ENCODE peak calls at places on chromosomes 16 and 17, in eight cellular contexts. P, G, S, I, B, O, V and T are unnamed samples. For H4K20me1, the result is how much of the 10 kb centered on the place peaks cover.

GRCh38 chr17:732788-733720 is 658 bp downstream of the TLCD3A start:
- DNase-seq in B (peak), S (peak), V (peak), G (peak), P (peak), I (peak), O (peak), T (no peak)

GRCh38 chr17:82236142-82236971 is 7.5 kb downstream of the SLC16A3 start:
- DNase-seq in V (peak), I (peak), S (peak), G (peak), B (peak), O (peak), P (peak), T (peak)

GRCh38 chr17:42865638-42866094 is 14.7 kb downstream of the AOC3 start:
- DNase-seq in I (no peak), O (no peak), P (no peak), S (no peak), V (no peak), B (no peak), G (no peak), T (no peak)

GRCh38 chr17:42895185-42895555 is 5.4 kb upstream of the G6PC1 start:
- DNase-seq in O (peak), S (peak), V (peak), I (peak), B (no peak), P (no peak), G (no peak), T (no peak)

GRCh38 chr16:50539822-50540710 is 8.1 kb upstream of the NKD1 start:
- DNase-seq in I (no peak), V (no peak), G (no peak), O (no peak), P (peak), S (no peak), B (no peak), T (no peak)

GRCh38 chr17:34519286-34519685 is 60.1 kb upstream of the TMEM132E start:
- DNase-seq in V (no peak), I (peak), G (peak), S (no peak), B (peak), P (peak), O (no peak), T (peak)

GRCh38 chr16:80852261-80852872 is 48.0 kb upstream of the CDYL2 start:
- DNase-seq in O (peak), V (peak), G (peak), B (peak), I (peak), P (peak), S (peak), T (peak)

GRCh38 chr16:27642753-27643152 is 92.8 kb downstream of the KATNIP start:
- DNase-seq in B (no peak), V (no peak), S (peak), P (peak), I (peak), O (peak), G (no peak), T (peak)

GRCh38 chr16:75306102-75306762 is 54.8 kb upstream of the BCAR1 start:
- DNase-seq in S (peak), G (no peak), P (no peak), O (peak), V (peak), I (no peak), B (no peak), T (no peak)

GRCh38 chr16:29714396-29714795 is 31.4 kb downstream of the C16orf54 start:
- DNase-seq in V (no peak), S (no peak), O (no peak), I (no peak), G (no peak), P (no peak), B (no peak), T (no peak)

GRCh38 chr17:3935825-3936355 is 19.6 kb upstream of the P2RX1 start:
- DNase-seq in V (peak), P (no peak), G (no peak), B (no peak), O (peak), S (peak), I (peak), T (no peak)

GRCh38 chr17:3929181-3929580 is 12.9 kb upstream of the P2RX1 start:
- DNase-seq in P (no peak), G (no peak), I (no peak), B (no peak), V (no peak), S (no peak), O (no peak), T (no peak)

GRCh38 chr17:3929764-3930163 is 13.5 kb upstream of the P2RX1 start:
- DNase-seq in O (no peak), V (no peak), I (no peak), P (no peak), G (no peak), S (no peak), B (no peak), T (no peak)

GRCh38 chr17:3937359-3937758 is 21.1 kb upstream of the P2RX1 start:
- DNase-seq in P (no peak), V (no peak), B (no peak), G (no peak), S (no peak), I (no peak), O (no peak), T (no peak)

DNA sequence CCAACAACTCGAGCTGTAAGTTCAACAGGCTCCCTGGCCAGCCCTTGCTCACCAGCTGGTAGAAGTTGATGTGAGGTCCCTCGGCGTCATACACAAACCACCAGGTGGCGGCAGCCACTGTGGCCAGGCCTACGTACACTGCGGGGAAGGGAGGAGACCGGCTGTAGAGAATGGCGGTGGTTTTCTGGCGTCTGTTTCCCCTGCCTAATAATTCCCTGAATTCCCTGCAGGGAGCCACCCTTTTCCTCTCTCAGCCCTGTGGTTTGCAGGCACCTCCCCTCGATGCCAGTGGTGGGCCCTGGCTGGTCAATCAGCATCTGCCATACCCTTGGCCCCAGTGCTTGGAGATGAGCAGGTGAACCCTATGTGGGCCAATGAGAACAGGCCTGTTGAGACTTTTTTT is 18.9 kb upstream of the P2RX1 start:
- DNase-seq in O (peak), G (no peak), B (peak), P (peak), I (peak), S (peak), V (peak), T (peak)
- H4K20me1 ChIP-seq in O (under half), G (under half), B (under half), P (under half), I (under half), S (under half), V (under half), T (under half)

GRCh38 chr17:57067162-57067561 is 17.9 kb upstream of the AKAP1 start:
- DNase-seq in O (no peak), V (no peak), P (no peak), G (no peak), I (no peak), B (no peak), S (no peak), T (no peak)

GRCh38 chr17:57071991-57072944 is 12.8 kb upstream of the AKAP1 start:
- DNase-seq in V (no peak), G (no peak), O (no peak), P (no peak), B (peak), S (no peak), I (no peak), T (no peak)

GRCh38 chr17:57067781-57068180 is 17.3 kb upstream of the AKAP1 start:
- DNase-seq in G (no peak), B (no peak), O (no peak), V (no peak), S (no peak), I (no peak), P (no peak), T (no peak)

GRCh38 chr17:57068707-57069106 is 16.3 kb upstream of the AKAP1 start:
- DNase-seq in B (no peak), P (no peak), V (no peak), G (no peak), O (no peak), S (no peak), I (no peak), T (no peak)

GRCh38 chr17:57068222-57068658 is 16.8 kb upstream of the AKAP1 start:
- DNase-seq in S (no peak), O (no peak), G (no peak), P (no peak), V (peak), I (no peak), B (no peak), T (no peak)
- H2AFZ ChIP-seq in S (no peak), O (no peak), G (no peak), P (peak), V (no peak), I (no peak), B (no peak), T (peak)

GRCh38 chr16:13018026-13018425 is 116.6 kb downstream of the SHISA9 start:
- DNase-seq in I (no peak), V (no peak), G (no peak), P (no peak), S (no peak), O (no peak), B (no peak), T (no peak)

GRCh38 chr16:13021996-13022395 is 120.6 kb downstream of the SHISA9 start:
- DNase-seq in O (peak), V (no peak), G (no peak), B (no peak), S (no peak), P (no peak), I (no peak), T (no peak)
- H3K4me2 ChIP-seq in O (no peak), V (no peak), G (no peak), B (no peak), S (no peak), P (no peak), I (no peak), T (no peak)

GRCh38 chr17:64048805-64049204 is 28.4 kb upstream of the ICAM2 start:
- DNase-seq in O (no peak), V (no peak), B (no peak), P (no peak), I (no peak), G (no peak), S (no peak), T (no peak)
- H4K20me1 ChIP-seq in O (under half), V (under half), B (under half), P (under half), I (under half), G (under half), S (under half), T (under half)